ENCODE peak calls at places on chromosome 7, in four cellular contexts. J, U, N and Y are unnamed samples.

GRCh38 chr7:128777156-128778123 is 1.8 kb upstream of the OPN1SW start:
- DNase-seq in J (no peak), N (no peak), U (no peak), Y (peak)

GRCh38 chr7:24024689-24025088 is 259.3 kb upstream of the NPY start:
- DNase-seq in J (no peak), N (peak), U (no peak), Y (no peak)

GRCh38 chr7:126659124-126659523 is 593.6 kb downstream of the GRM8 start:
- DNase-seq in N (no peak), U (no peak), J (no peak), Y (no peak)

GRCh38 chr7:128102490-128103291 is 71.5 kb upstream of the LRRC4 start:
- DNase-seq in N (no peak), J (no peak), U (no peak), Y (no peak)

GRCh38 chr7:69643708-69644445 is 45.6 kb downstream of the AUTS2 start:
- DNase-seq in U (no peak), J (no peak), N (no peak), Y (peak)

GRCh38 chr7:44186736-44187135 is 2.5 kb downstream of the GCK start:
- DNase-seq in J (no peak), U (no peak), N (no peak), Y (no peak)

GRCh38 chr7:95824586-95824985 is 52.2 kb downstream of the DYNC1I1 start:
- DNase-seq in U (no peak), J (no peak), N (no peak), Y (no peak)

GRCh38 chr7:137772221-137772620 is 74.6 kb downstream of the DGKI start:
- DNase-seq in U (no peak), N (no peak), J (no peak), Y (no peak)

GRCh38 chr7:7335215-7335614 is 152.9 kb downstream of the C1GALT1 start:
- DNase-seq in J (no peak), N (no peak), U (no peak), Y (no peak)

GRCh38 chr7:105246195-105247078 is 142.3 kb downstream of the SRPK2 start:
- DNase-seq in N (no peak), U (no peak), J (no peak), Y (no peak)

GRCh38 chr7:17495655-17496396 is 197.4 kb downstream of the AHR start:
- DNase-seq in U (no peak), N (no peak), J (no peak), Y (no peak)

GRCh38 chr7:28078036-28078901 is 102.3 kb downstream of the JAZF1 start:
- DNase-seq in N (peak), J (peak), U (peak), Y (peak)

GRCh38 chr7:124667754-124668153 is 97.8 kb downstream of the GPR37 start:
- DNase-seq in J (no peak), N (no peak), U (no peak), Y (no peak)

GRCh38 chr7:33243319-33243881 is 114.0 kb downstream of the BBS9 start:
- DNase-seq in J (peak), N (peak), U (no peak), Y (peak)

GRCh38 chr7:4709187-4709586 is 27.1 kb downstream of the FOXK1 start:
- DNase-seq in N (peak), U (no peak), J (no peak), Y (no peak)

GRCh38 chr7:2010551-2011265 is 222.0 kb downstream of the MAD1L1 start:
- DNase-seq in N (no peak), U (no peak), J (no peak), Y (no peak)

GRCh38 chr7:131431756-131432155 is 104.1 kb downstream of the MKLN1 start:
- DNase-seq in U (no peak), J (no peak), N (no peak), Y (no peak)

GRCh38 chr7:45189151-45189970 is 31.8 kb downstream of the RAMP3 start:
- DNase-seq in U (no peak), N (no peak), J (no peak), Y (no peak)

GRCh38 chr7:20229652-20230500 is 12.7 kb upstream of the MACC1 start:
- DNase-seq in N (no peak), J (no peak), U (no peak), Y (peak)

GRCh38 chr7:105133986-105134655 is 120.1 kb downstream of the KMT2E start:
- DNase-seq in U (no peak), N (no peak), J (no peak), Y (no peak)

GRCh38 chr7:99407849-99408346 is 499 bp downstream of the PDAP1 start:
- DNase-seq in U (peak), N (peak), J (peak), Y (peak)

GRCh38 chr7:10022957-10023356 is 950.7 kb upstream of the PHF14 start:
- DNase-seq in J (no peak), N (peak), U (no peak), Y (no peak)

GRCh38 chr7:17689361-17689760 is 250.9 kb downstream of the SNX13 start:
- DNase-seq in N (no peak), J (no peak), U (no peak), Y (no peak)

GRCh38 chr7:3461923-3462322 is 160.9 kb downstream of the SDK1 start:
- DNase-seq in N (no peak), J (no peak), U (peak), Y (no peak)

GRCh38 chr7:154984601-154985188 is 18.2 kb downstream of the PAXIP1 start:
- DNase-seq in J (no peak), N (no peak), U (no peak), Y (no peak)

GRCh38 chr7:93558705-93559614 is 15.6 kb downstream of the CALCR start:
- DNase-seq in J (no peak), U (no peak), N (no peak), Y (no peak)

GRCh38 chr7:120920588-120920987 is 30.0 kb upstream of the ING3 start:
- DNase-seq in J (no peak), N (no peak), U (no peak), Y (no peak)

GRCh38 chr7:155763721-155764431 is 48.4 kb downstream of the SHH start:
- DNase-seq in J (no peak), N (no peak), U (peak), Y (no peak)

GRCh38 chr7:133789951-133790350 is 337.2 kb upstream of the LRGUK start:
- DNase-seq in J (no peak), U (no peak), N (no peak), Y (no peak)

GRCh38 chr7:49119706-49120105 is 195.4 kb downstream of the CDC14C start:
- DNase-seq in U (no peak), J (no peak), N (no peak), Y (no peak)

GRCh38 chr7:130559184-130559583 is 67.3 kb downstream of the MEST start:
- DNase-seq in U (no peak), N (no peak), J (no peak), Y (no peak)

GRCh38 chr7:102433319-102434038 is at the start of gene ORAI2:
- DNase-seq in U (peak), N (peak), J (peak), Y (peak)